ENCODE peak calls at places on chromosomes 3 and 15, in ten cellular contexts. One of them, this sample, is unnamed.

GRCh38 chr3:27333843-27334242 is 35.3 kb downstream of the NEK10 start:
- DNase-seq in fibroblast of pulmonary artery: no peak
- DNase-seq in brain microvascular endothelial cell: no peak
- DNase-seq in osteocyte: no peak
- DNase-seq in mammary epithelial cell: no peak
- DNase-seq in sigmoid colon: peak
- DNase-seq in MM.1S: no peak
- DNase-seq in heart right ventricle: no peak
- DNase-seq in bronchial epithelial cell: no peak
- DNase-seq in dorsolateral prefrontal cortex: no peak
- DNase-seq in this sample: no peak

GRCh38 chr3:113758389-113759029 is 11.7 kb downstream of the ATP6V1A start:
- DNase-seq in sigmoid colon: no peak
- DNase-seq in mammary epithelial cell: peak
- DNase-seq in dorsolateral prefrontal cortex: no peak
- DNase-seq in osteocyte: no peak
- DNase-seq in heart right ventricle: no peak
- DNase-seq in MM.1S: no peak
- DNase-seq in brain microvascular endothelial cell: peak
- DNase-seq in fibroblast of pulmonary artery: peak
- DNase-seq in bronchial epithelial cell: peak
- DNase-seq in this sample: no peak

GRCh38 chr15:82066455-82066854 is 20.6 kb upstream of the MEX3B start:
- DNase-seq in heart right ventricle: no peak
- DNase-seq in sigmoid colon: no peak
- DNase-seq in fibroblast of pulmonary artery: no peak
- DNase-seq in dorsolateral prefrontal cortex: no peak
- DNase-seq in brain microvascular endothelial cell: no peak
- DNase-seq in bronchial epithelial cell: no peak
- DNase-seq in mammary epithelial cell: no peak
- DNase-seq in osteocyte: no peak
- DNase-seq in MM.1S: no peak
- DNase-seq in this sample: no peak

GRCh38 chr3:158313344-158313927 is 203.5 kb downstream of the RSRC1 start:
- DNase-seq in fibroblast of pulmonary artery: peak
- DNase-seq in mammary epithelial cell: peak
- DNase-seq in MM.1S: peak
- DNase-seq in osteocyte: no peak
- DNase-seq in sigmoid colon: no peak
- DNase-seq in bronchial epithelial cell: peak
- DNase-seq in dorsolateral prefrontal cortex: no peak
- DNase-seq in brain microvascular endothelial cell: peak
- DNase-seq in heart right ventricle: no peak
- DNase-seq in this sample: no peak

GRCh38 chr3:78140274-78140673 is 1100.4 kb downstream of the ROBO2 start:
- DNase-seq in mammary epithelial cell: no peak
- DNase-seq in brain microvascular endothelial cell: no peak
- DNase-seq in bronchial epithelial cell: peak
- DNase-seq in MM.1S: no peak
- DNase-seq in heart right ventricle: no peak
- DNase-seq in sigmoid colon: no peak
- DNase-seq in osteocyte: no peak
- DNase-seq in fibroblast of pulmonary artery: peak
- DNase-seq in dorsolateral prefrontal cortex: no peak
- DNase-seq in this sample: no peak

GRCh38 chr3:195004512-195005250 is 266.3 kb downstream of the XXYLT1 start:
- DNase-seq in brain microvascular endothelial cell: no peak
- DNase-seq in mammary epithelial cell: no peak
- DNase-seq in fibroblast of pulmonary artery: no peak
- DNase-seq in osteocyte: peak
- DNase-seq in MM.1S: no peak
- DNase-seq in bronchial epithelial cell: no peak
- DNase-seq in dorsolateral prefrontal cortex: no peak
- DNase-seq in heart right ventricle: no peak
- DNase-seq in sigmoid colon: no peak
- DNase-seq in this sample: no peak

GRCh38 chr15:68791431-68792283 is 29.0 kb downstream of the ANP32A start:
- DNase-seq in bronchial epithelial cell: no peak
- DNase-seq in brain microvascular endothelial cell: no peak
- DNase-seq in MM.1S: peak
- DNase-seq in mammary epithelial cell: peak
- DNase-seq in heart right ventricle: no peak
- DNase-seq in fibroblast of pulmonary artery: no peak
- DNase-seq in sigmoid colon: no peak
- DNase-seq in dorsolateral prefrontal cortex: no peak
- DNase-seq in osteocyte: no peak
- DNase-seq in this sample: no peak

GRCh38 chr3:53186726-53187125 is 25.7 kb downstream of the PRKCD start:
- DNase-seq in dorsolateral prefrontal cortex: no peak
- DNase-seq in MM.1S: no peak
- DNase-seq in osteocyte: no peak
- DNase-seq in brain microvascular endothelial cell: no peak
- DNase-seq in fibroblast of pulmonary artery: no peak
- DNase-seq in heart right ventricle: no peak
- DNase-seq in bronchial epithelial cell: no peak
- DNase-seq in mammary epithelial cell: no peak
- DNase-seq in sigmoid colon: no peak
- DNase-seq in this sample: no peak

GRCh38 chr3:143751643-143752178 is 96.6 kb downstream of the SLC9A9 start:
- DNase-seq in osteocyte: no peak
- DNase-seq in brain microvascular endothelial cell: no peak
- DNase-seq in dorsolateral prefrontal cortex: no peak
- DNase-seq in fibroblast of pulmonary artery: no peak
- DNase-seq in sigmoid colon: no peak
- DNase-seq in MM.1S: no peak
- DNase-seq in heart right ventricle: no peak
- DNase-seq in mammary epithelial cell: no peak
- DNase-seq in bronchial epithelial cell: no peak
- DNase-seq in this sample: no peak

GRCh38 chr3:184559336-184559735 is 2.2 kb upstream of the EPHB3 start:
- DNase-seq in MM.1S: no peak
- DNase-seq in heart right ventricle: no peak
- DNase-seq in bronchial epithelial cell: no peak
- DNase-seq in brain microvascular endothelial cell: no peak
- DNase-seq in fibroblast of pulmonary artery: no peak
- DNase-seq in mammary epithelial cell: no peak
- DNase-seq in sigmoid colon: no peak
- DNase-seq in osteocyte: no peak
- DNase-seq in dorsolateral prefrontal cortex: no peak
- DNase-seq in this sample: no peak

GRCh38 chr3:173371848-173372487 is 25.6 kb upstream of the NLGN1 start:
- DNase-seq in brain microvascular endothelial cell: peak
- DNase-seq in dorsolateral prefrontal cortex: peak
- DNase-seq in heart right ventricle: peak
- DNase-seq in osteocyte: no peak
- DNase-seq in mammary epithelial cell: peak
- DNase-seq in MM.1S: peak
- DNase-seq in bronchial epithelial cell: peak
- DNase-seq in sigmoid colon: no peak
- DNase-seq in fibroblast of pulmonary artery: peak
- DNase-seq in this sample: no peak

GRCh38 chr3:56291244-56291680 is 177.0 kb downstream of the ERC2 start:
- DNase-seq in osteocyte: no peak
- DNase-seq in brain microvascular endothelial cell: peak
- DNase-seq in bronchial epithelial cell: no peak
- DNase-seq in dorsolateral prefrontal cortex: no peak
- DNase-seq in sigmoid colon: no peak
- DNase-seq in MM.1S: peak
- DNase-seq in heart right ventricle: no peak
- DNase-seq in fibroblast of pulmonary artery: peak
- DNase-seq in mammary epithelial cell: peak
- DNase-seq in this sample: no peak

GRCh38 chr15:85689729-85690128 is 105.0 kb downstream of the KLHL25 start:
- DNase-seq in bronchial epithelial cell: peak
- DNase-seq in mammary epithelial cell: no peak
- DNase-seq in fibroblast of pulmonary artery: peak
- DNase-seq in sigmoid colon: no peak
- DNase-seq in MM.1S: peak
- DNase-seq in heart right ventricle: peak
- DNase-seq in osteocyte: no peak
- DNase-seq in dorsolateral prefrontal cortex: peak
- DNase-seq in brain microvascular endothelial cell: peak
- DNase-seq in this sample: no peak

GRCh38 chr3:108289159-108289558 is 7.2 kb upstream of the HHLA2 start:
- DNase-seq in mammary epithelial cell: no peak
- DNase-seq in MM.1S: no peak
- DNase-seq in sigmoid colon: no peak
- DNase-seq in brain microvascular endothelial cell: no peak
- DNase-seq in dorsolateral prefrontal cortex: no peak
- DNase-seq in osteocyte: no peak
- DNase-seq in heart right ventricle: no peak
- DNase-seq in bronchial epithelial cell: no peak
- DNase-seq in fibroblast of pulmonary artery: no peak
- DNase-seq in this sample: no peak

GRCh38 chr3:108296239-108296638 is at the start of gene HHLA2:
- DNase-seq in heart right ventricle: no peak
- DNase-seq in osteocyte: no peak
- DNase-seq in bronchial epithelial cell: peak
- DNase-seq in dorsolateral prefrontal cortex: no peak
- DNase-seq in MM.1S: no peak
- DNase-seq in fibroblast of pulmonary artery: no peak
- DNase-seq in sigmoid colon: no peak
- DNase-seq in mammary epithelial cell: peak
- DNase-seq in brain microvascular endothelial cell: no peak
- DNase-seq in this sample: no peak

GRCh38 chr3:108293858-108294257 is 2.5 kb upstream of the HHLA2 start:
- DNase-seq in fibroblast of pulmonary artery: no peak
- DNase-seq in heart right ventricle: no peak
- DNase-seq in mammary epithelial cell: no peak
- DNase-seq in MM.1S: peak
- DNase-seq in dorsolateral prefrontal cortex: no peak
- DNase-seq in bronchial epithelial cell: no peak
- DNase-seq in osteocyte: no peak
- DNase-seq in sigmoid colon: no peak
- DNase-seq in brain microvascular endothelial cell: no peak
- DNase-seq in this sample: no peak

GRCh38 chr3:108292905-108293328 is 3.4 kb upstream of the HHLA2 start:
- DNase-seq in bronchial epithelial cell: no peak
- DNase-seq in sigmoid colon: no peak
- DNase-seq in mammary epithelial cell: no peak
- DNase-seq in dorsolateral prefrontal cortex: no peak
- DNase-seq in fibroblast of pulmonary artery: no peak
- DNase-seq in MM.1S: peak
- DNase-seq in brain microvascular endothelial cell: no peak
- DNase-seq in osteocyte: no peak
- DNase-seq in heart right ventricle: no peak
- DNase-seq in this sample: no peak

GRCh38 chr3:108292465-108292864 is 3.9 kb upstream of the HHLA2 start:
- DNase-seq in mammary epithelial cell: no peak
- DNase-seq in brain microvascular endothelial cell: no peak
- DNase-seq in fibroblast of pulmonary artery: no peak
- DNase-seq in dorsolateral prefrontal cortex: no peak
- DNase-seq in heart right ventricle: no peak
- DNase-seq in MM.1S: no peak
- DNase-seq in sigmoid colon: no peak
- DNase-seq in bronchial epithelial cell: no peak
- DNase-seq in osteocyte: no peak
- DNase-seq in this sample: no peak
- TF ChIP-seq CTCF in mammary epithelial cell: no peak
- TF ChIP-seq CTCF in brain microvascular endothelial cell: no peak
- TF ChIP-seq CTCF in fibroblast of pulmonary artery: no peak
- TF ChIP-seq CTCF in dorsolateral prefrontal cortex: no peak
- TF ChIP-seq CTCF in heart right ventricle: no peak
- TF ChIP-seq CTCF in MM.1S: no peak
- TF ChIP-seq CTCF in sigmoid colon: no peak
- TF ChIP-seq CTCF in bronchial epithelial cell: no peak
- TF ChIP-seq CTCF in osteocyte: no peak
- TF ChIP-seq CTCF in this sample: no peak

GRCh38 chr3:7536921-7537320 is 676.0 kb downstream of the GRM7 start:
- DNase-seq in sigmoid colon: no peak
- DNase-seq in dorsolateral prefrontal cortex: no peak
- DNase-seq in osteocyte: no peak
- DNase-seq in MM.1S: no peak
- DNase-seq in fibroblast of pulmonary artery: no peak
- DNase-seq in mammary epithelial cell: no peak
- DNase-seq in brain microvascular endothelial cell: no peak
- DNase-seq in heart right ventricle: no peak
- DNase-seq in bronchial epithelial cell: no peak
- DNase-seq in this sample: no peak
- TF ChIP-seq CTCF in sigmoid colon: no peak
- TF ChIP-seq CTCF in dorsolateral prefrontal cortex: no peak
- TF ChIP-seq CTCF in osteocyte: no peak
- TF ChIP-seq CTCF in MM.1S: no peak
- TF ChIP-seq CTCF in fibroblast of pulmonary artery: no peak
- TF ChIP-seq CTCF in mammary epithelial cell: no peak
- TF ChIP-seq CTCF in brain microvascular endothelial cell: no peak
- TF ChIP-seq CTCF in heart right ventricle: no peak
- TF ChIP-seq CTCF in bronchial epithelial cell: no peak
- TF ChIP-seq CTCF in this sample: no peak

GRCh38 chr3:126262227-126262626 is 81.8 kb upstream of the ALDH1L1 start:
- DNase-seq in sigmoid colon: no peak
- DNase-seq in mammary epithelial cell: no peak
- DNase-seq in osteocyte: peak
- DNase-seq in MM.1S: no peak
- DNase-seq in dorsolateral prefrontal cortex: no peak
- DNase-seq in brain microvascular endothelial cell: no peak
- DNase-seq in heart right ventricle: no peak
- DNase-seq in fibroblast of pulmonary artery: no peak
- DNase-seq in bronchial epithelial cell: no peak
- DNase-seq in this sample: no peak

GRCh38 chr3:126259411-126260391 is 79.3 kb upstream of the ALDH1L1 start:
- DNase-seq in fibroblast of pulmonary artery: peak
- DNase-seq in heart right ventricle: peak
- DNase-seq in sigmoid colon: peak
- DNase-seq in bronchial epithelial cell: peak
- DNase-seq in osteocyte: no peak
- DNase-seq in dorsolateral prefrontal cortex: peak
- DNase-seq in mammary epithelial cell: no peak
- DNase-seq in brain microvascular endothelial cell: peak
- DNase-seq in MM.1S: no peak
- DNase-seq in this sample: no peak

GRCh38 chr3:126263539-126263938 is 83.2 kb upstream of the ALDH1L1 start:
- DNase-seq in bronchial epithelial cell: no peak
- DNase-seq in mammary epithelial cell: no peak
- DNase-seq in MM.1S: no peak
- DNase-seq in sigmoid colon: no peak
- DNase-seq in osteocyte: peak
- DNase-seq in dorsolateral prefrontal cortex: no peak
- DNase-seq in brain microvascular endothelial cell: no peak
- DNase-seq in heart right ventricle: no peak
- DNase-seq in fibroblast of pulmonary artery: no peak
- DNase-seq in this sample: no peak

GRCh38 chr3:126258670-126259069 is 78.3 kb upstream of the ALDH1L1 start:
- DNase-seq in heart right ventricle: no peak
- DNase-seq in sigmoid colon: no peak
- DNase-seq in bronchial epithelial cell: no peak
- DNase-seq in fibroblast of pulmonary artery: no peak
- DNase-seq in osteocyte: no peak
- DNase-seq in mammary epithelial cell: no peak
- DNase-seq in brain microvascular endothelial cell: no peak
- DNase-seq in MM.1S: no peak
- DNase-seq in dorsolateral prefrontal cortex: no peak
- DNase-seq in this sample: no peak

GRCh38 chr3:126261037-126261436 is 80.7 kb upstream of the ALDH1L1 start:
- DNase-seq in mammary epithelial cell: no peak
- DNase-seq in sigmoid colon: peak
- DNase-seq in bronchial epithelial cell: no peak
- DNase-seq in osteocyte: peak
- DNase-seq in fibroblast of pulmonary artery: peak
- DNase-seq in MM.1S: no peak
- DNase-seq in heart right ventricle: no peak
- DNase-seq in brain microvascular endothelial cell: no peak
- DNase-seq in dorsolateral prefrontal cortex: no peak
- DNase-seq in this sample: no peak
- TF ChIP-seq CTCF in mammary epithelial cell: no peak
- TF ChIP-seq CTCF in sigmoid colon: no peak
- TF ChIP-seq CTCF in bronchial epithelial cell: no peak
- TF ChIP-seq CTCF in osteocyte: peak
- TF ChIP-seq CTCF in fibroblast of pulmonary artery: no peak
- TF ChIP-seq CTCF in MM.1S: no peak
- TF ChIP-seq CTCF in heart right ventricle: no peak
- TF ChIP-seq CTCF in brain microvascular endothelial cell: peak
- TF ChIP-seq CTCF in dorsolateral prefrontal cortex: no peak
- TF ChIP-seq CTCF in this sample: no peak

GRCh38 chr3:141235661-141236171 is 4.1 kb downstream of the PXYLP1 start:
- DNase-seq in bronchial epithelial cell: no peak
- DNase-seq in dorsolateral prefrontal cortex: no peak
- DNase-seq in mammary epithelial cell: no peak
- DNase-seq in fibroblast of pulmonary artery: no peak
- DNase-seq in sigmoid colon: no peak
- DNase-seq in heart right ventricle: no peak
- DNase-seq in MM.1S: no peak
- DNase-seq in osteocyte: peak
- DNase-seq in brain microvascular endothelial cell: no peak
- DNase-seq in this sample: no peak
- TF ChIP-seq CTCF in bronchial epithelial cell: peak
- TF ChIP-seq CTCF in dorsolateral prefrontal cortex: no peak
- TF ChIP-seq CTCF in mammary epithelial cell: no peak
- TF ChIP-seq CTCF in fibroblast of pulmonary artery: no peak
- TF ChIP-seq CTCF in sigmoid colon: no peak
- TF ChIP-seq CTCF in heart right ventricle: no peak
- TF ChIP-seq CTCF in MM.1S: no peak
- TF ChIP-seq CTCF in osteocyte: no peak
- TF ChIP-seq CTCF in brain microvascular endothelial cell: peak
- TF ChIP-seq CTCF in this sample: no peak

This sample was measured in mesothelial cell of epicardium.